ENCODE peak calls at places on chromosome 16, in four cellular contexts. V is H1, A is breast epithelium, B is psoas muscle. W is an unnamed sample.

GRCh38 chr16:55491691-55492090 is 12.7 kb downstream of the MMP2 start:
- DNase-seq in A (no peak), B (no peak), V (no peak), W (no peak)

GRCh38 chr16:66740010-66740409 is 11.4 kb downstream of the DYNC1LI2 start:
- DNase-seq in V (no peak), A (no peak), B (no peak), W (peak)

GRCh38 chr16:66569827-66570405 is 3.7 kb downstream of the CMTM1 start:
- DNase-seq in B (no peak), A (no peak), V (no peak), W (no peak)

GRCh38 chr16:81424761-81425160 is 19.8 kb upstream of the CMIP start:
- DNase-seq in A (no peak), V (no peak), B (no peak), W (peak)

GRCh38 chr16:55506708-55507107 is 2.2 kb upstream of the LPCAT2 start:
- DNase-seq in B (no peak), V (no peak), A (no peak), W (peak)

GRCh38 chr16:80623376-80623775 is 82.6 kb downstream of the DYNLRB2 start:
- DNase-seq in A (no peak), B (no peak), V (no peak), W (no peak)

GRCh38 chr16:11105038-11105903 is 150.7 kb downstream of the SOCS1 start:
- DNase-seq in A (no peak), V (no peak), B (peak), W (peak)

GRCh38 chr16:49700222-49700927 is 155.5 kb downstream of the ZNF423 start:
- DNase-seq in A (no peak), B (peak), V (no peak), W (no peak)

GRCh38 chr16:5852151-5852550 is 754.6 kb upstream of the EEF2KMT start:
- DNase-seq in V (no peak), B (no peak), A (no peak), W (no peak)

GRCh38 chr16:68227183-68227793 is 8.6 kb downstream of the ESRP2 start:
- DNase-seq in V (no peak), B (no peak), A (no peak), W (peak)

GRCh38 chr16:14372471-14372870 is 257.6 kb downstream of the PARN start:
- DNase-seq in V (no peak), A (no peak), B (no peak), W (no peak)

GRCh38 chr16:70604407-70605283 is 41.7 kb upstream of the IL34 start:
- DNase-seq in V (no peak), A (no peak), B (no peak), W (no peak)

GRCh38 chr16:70437017-70437581 is 1.8 kb downstream of the ST3GAL2 start:
- DNase-seq in B (peak), V (peak), A (no peak), W (peak)

GRCh38 chr16:1793578-1794220 is at the start of gene IGFALS:
- DNase-seq in B (no peak), V (no peak), A (no peak), W (no peak)

GRCh38 chr16:22189473-22190168 is 16.5 kb upstream of the EEF2K start:
- DNase-seq in A (peak), B (peak), V (no peak), W (no peak)

GRCh38 chr16:49800876-49801275 is 55.0 kb downstream of the ZNF423 start:
- DNase-seq in B (no peak), V (no peak), A (no peak), W (no peak)

GRCh38 chr16:13426279-13426678 is 493.7 kb upstream of the ERCC4 start:
- DNase-seq in V (no peak), A (no peak), B (no peak), W (no peak)

GRCh38 chr16:83887088-83887487 is 11.8 kb upstream of the MLYCD start:
- DNase-seq in V (no peak), A (no peak), B (no peak), W (no peak)

GRCh38 chr16:72532896-72533295 is 360.9 kb upstream of the PMFBP1 start:
- DNase-seq in B (no peak), A (no peak), V (no peak), W (no peak)

GRCh38 chr16:72530434-72530833 is 358.5 kb upstream of the PMFBP1 start:
- DNase-seq in A (no peak), V (no peak), B (no peak), W (no peak)
- TF ChIP-seq CTCF in A (no peak), V (no peak), B (no peak), W (no peak)

DNA sequence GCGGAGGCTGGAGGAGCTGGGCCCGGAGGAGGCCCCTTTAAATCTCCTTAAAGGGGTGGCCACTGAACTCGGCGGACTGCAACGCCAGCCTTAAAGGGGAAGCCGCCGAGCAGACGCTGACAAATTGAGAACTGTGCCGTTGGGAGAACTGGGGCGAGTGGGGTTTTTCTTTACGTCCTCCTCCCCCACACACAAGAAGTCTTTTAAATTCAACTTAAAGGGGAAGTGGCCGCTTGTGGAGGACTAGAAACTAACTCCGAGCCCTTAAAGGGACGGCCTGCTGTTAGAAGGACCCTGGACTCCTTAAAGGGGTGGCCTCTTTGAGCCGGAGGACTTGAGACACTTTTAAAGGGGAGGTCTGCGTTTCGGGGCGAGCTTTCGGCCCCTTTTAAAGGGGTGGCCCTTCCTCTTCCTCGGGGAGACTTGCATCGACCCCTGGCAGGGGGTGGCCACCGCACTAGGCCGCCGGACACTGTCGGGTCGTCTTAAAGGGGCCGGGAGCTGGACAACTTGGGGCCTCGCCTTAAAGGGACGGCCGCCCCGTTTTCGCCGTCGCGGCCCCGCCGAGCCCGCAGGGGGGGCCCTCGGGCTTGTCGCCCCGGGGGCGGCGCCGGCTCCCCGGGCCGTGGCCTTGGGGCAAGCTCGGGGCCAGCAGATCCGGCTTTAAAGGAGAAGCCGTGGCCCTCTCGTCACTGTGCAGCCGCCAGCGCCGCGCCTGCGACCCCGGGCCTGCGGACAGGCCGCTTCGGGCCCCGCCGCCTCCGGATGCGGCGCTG is 688 bp downstream of the FBRS start:
- DNase-seq in B (peak), A (no peak), V (peak), W (peak)
- TF ChIP-seq CTCF in B (no peak), A (peak), V (no peak), W (peak)

GRCh38 chr16:85944572-85945423 is 45.8 kb downstream of the IRF8 start:
- DNase-seq in V (no peak), A (no peak), B (no peak), W (no peak)

GRCh38 chr16:85943702-85944101 is 44.7 kb downstream of the IRF8 start:
- DNase-seq in B (no peak), A (no peak), V (no peak), W (no peak)

GRCh38 chr16:85940214-85940613 is 41.3 kb downstream of the IRF8 start:
- DNase-seq in V (no peak), A (no peak), B (no peak), W (no peak)

GRCh38 chr16:85945424-85945751 is 46.4 kb downstream of the IRF8 start:
- DNase-seq in B (no peak), A (no peak), V (no peak), W (no peak)

GRCh38 chr16:85941863-85942644 is 43.1 kb downstream of the IRF8 start:
- DNase-seq in V (no peak), A (no peak), B (no peak), W (no peak)
- TF ChIP-seq CTCF in V (no peak), A (no peak), B (no peak), W (no peak)

GRCh38 chr16:19766988-19767387 is 48.9 kb downstream of the IQCK start:
- DNase-seq in V (no peak), A (no peak), B (no peak), W (no peak)

GRCh38 chr16:19767497-19767896 is 49.4 kb downstream of the IQCK start:
- DNase-seq in A (no peak), V (no peak), B (no peak), W (no peak)

GRCh38 chr16:19769239-19769638 is 51.2 kb downstream of the IQCK start:
- DNase-seq in B (no peak), V (no peak), A (no peak), W (no peak)

GRCh38 chr16:19766554-19766884 is 48.4 kb downstream of the IQCK start:
- DNase-seq in B (no peak), A (no peak), V (no peak), W (no peak)

DNA sequence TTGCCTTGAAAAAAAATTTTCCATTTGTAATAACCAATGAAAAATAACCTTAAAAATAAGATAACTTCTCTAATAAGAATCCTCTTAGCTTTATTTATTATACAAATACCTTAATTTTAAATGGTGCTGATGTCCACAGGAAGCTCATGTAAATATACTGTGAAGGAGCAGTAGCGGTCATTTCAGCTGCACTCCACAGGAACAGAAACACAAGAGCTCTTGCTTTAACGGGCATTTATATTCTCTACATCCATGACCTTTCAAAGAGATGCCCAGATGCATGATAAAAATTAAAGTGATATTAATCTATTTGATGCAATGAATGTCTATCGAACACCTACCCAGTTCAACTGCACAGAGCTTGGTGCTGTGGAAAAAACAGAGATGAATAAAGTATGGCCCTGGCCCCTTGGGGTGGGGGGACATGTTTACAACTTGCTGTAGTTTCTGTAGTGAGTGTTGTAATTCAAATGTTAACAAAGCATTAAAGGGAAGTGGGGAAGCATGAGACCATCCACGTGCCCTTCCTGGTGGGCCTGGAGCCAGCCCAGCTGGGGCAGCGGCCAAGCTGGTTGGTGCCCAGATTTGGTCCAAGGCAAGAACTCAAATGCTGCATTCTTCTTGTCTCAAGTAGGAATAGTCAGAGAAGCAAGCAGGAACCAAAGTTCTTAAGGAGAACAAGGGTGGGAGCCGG is 47.9 kb downstream of the IQCK start:
- DNase-seq in A (no peak), B (peak), V (no peak), W (no peak)
- TF ChIP-seq CTCF in A (no peak), B (no peak), V (no peak), W (no peak)

GRCh38 chr16:26770547-26770946 is 296.2 kb upstream of the C16orf82 start:
- DNase-seq in B (no peak), V (no peak), A (no peak), W (no peak)

GRCh38 chr16:26762596-26762995 is 304.1 kb upstream of the C16orf82 start:
- DNase-seq in A (no peak), V (no peak), B (no peak), W (no peak)

DNA sequence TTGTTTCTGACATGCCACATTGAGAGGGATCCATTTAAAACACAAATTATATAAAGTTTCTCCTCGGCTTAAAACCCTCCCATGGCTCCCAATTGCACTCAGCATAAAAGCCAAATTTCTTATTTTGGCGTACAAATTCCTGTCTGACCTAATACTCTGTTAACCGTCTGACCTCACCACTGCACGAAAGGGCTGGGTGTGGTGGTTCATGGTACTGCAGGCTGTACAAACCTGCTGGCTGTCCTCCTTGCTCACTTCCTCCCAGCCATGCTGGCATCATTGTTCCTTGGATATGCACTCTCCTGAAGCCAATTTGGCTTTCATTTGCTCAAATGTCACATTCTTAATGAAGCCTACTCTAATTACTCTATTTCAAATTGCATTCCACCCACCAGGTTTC is 301.6 kb upstream of the C16orf82 start:
- DNase-seq in B (no peak), A (no peak), V (no peak), W (no peak)
- TF ChIP-seq CTCF in B (peak), A (peak), V (peak), W (peak)